ENCODE peak calls at places on chromosome 13, in six cellular contexts. Z is esophagus muscularis mucosa, V is sigmoid colon, X is transverse colon, C is stomach, W is SK-N-SH. Y is an unnamed sample.

GRCh38 chr13:112688560-112689497 is 1.0 kb upstream of the ATP11A start:
- DNase-seq in Z (no peak), V (no peak), X (peak; percentile 29), C (peak; percentile 40), W (no peak), Y (peak; percentile 40)

GRCh38 chr13:37616131-37616530 is 17.6 kb upstream of the POSTN start:
- DNase-seq in Z (no peak), V (no peak), X (no peak), C (no peak), W (no peak), Y (no peak)

GRCh38 chr13:40402931-40403412 is 263.5 kb downstream of the FOXO1 start:
- DNase-seq in Z (no peak), V (peak; percentile 68), X (no peak), C (no peak), W (no peak), Y (no peak)

GRCh38 chr13:24670927-24671326 is 9.3 kb upstream of the ATP12A start:
- DNase-seq in Z (no peak), V (no peak), X (no peak), C (no peak), W (peak; percentile 49), Y (no peak)

GRCh38 chr13:48232420-48233096 is 448 bp upstream of the ITM2B start:
- DNase-seq in Z (no peak), V (peak; percentile 72), X (peak; percentile 52), C (peak; percentile 35), W (no peak), Y (no peak)

GRCh38 chr13:43786766-43787517 is at the start of gene ENOX1:
- DNase-seq in Z (peak; percentile 92), V (peak; percentile 90), X (peak; percentile 38), C (peak; percentile 49), W (peak; percentile 92), Y (no peak)

GRCh38 chr13:59477011-59477410 is 686.7 kb downstream of the DIAPH3 start:
- DNase-seq in Z (no peak), V (no peak), X (no peak), C (no peak), W (no peak), Y (no peak)

GRCh38 chr13:41196620-41197019 is 2.3 kb upstream of the KBTBD7 start:
- DNase-seq in Z (no peak), V (no peak), X (no peak), C (no peak), W (no peak), Y (no peak)

GRCh38 chr13:25262261-25262660 is 25.0 kb downstream of the MTMR6 start:
- DNase-seq in Z (no peak), V (no peak), X (no peak), C (no peak), W (no peak), Y (no peak)

GRCh38 chr13:112879283-112879833 is 89.7 kb upstream of the MCF2L start:
- DNase-seq in Z (no peak), V (peak; percentile 33), X (no peak), C (no peak), W (no peak), Y (no peak)

GRCh38 chr13:30819136-30819875 is 84.0 kb downstream of the ALOX5AP start:
- DNase-seq in Z (no peak), V (peak; percentile 34), X (no peak), C (no peak), W (no peak), Y (no peak)

GRCh38 chr13:59391696-59392095 is 772.0 kb downstream of the DIAPH3 start:
- DNase-seq in Z (no peak), V (no peak), X (peak; percentile 49), C (peak; percentile 42), W (peak; percentile 30), Y (no peak)

GRCh38 chr13:51003642-51004041 is 94.1 kb downstream of the RNASEH2B start:
- DNase-seq in Z (peak; percentile 83), V (no peak), X (no peak), C (no peak), W (no peak), Y (no peak)

GRCh38 chr13:30618186-30618937 is 642 bp downstream of the USPL1 start:
- DNase-seq in Z (no peak), V (peak; percentile 65), X (peak; percentile 30), C (peak; percentile 27), W (no peak), Y (no peak)

GRCh38 chr13:95880346-95880745 is 172.9 kb downstream of the UGGT2 start:
- DNase-seq in Z (no peak), V (no peak), X (no peak), C (no peak), W (no peak), Y (no peak)

GRCh38 chr13:42039457-42039945 is 8.9 kb upstream of the DGKH start:
- DNase-seq in Z (no peak), V (no peak), X (no peak), C (no peak), W (peak; percentile 24), Y (peak; percentile 24)

GRCh38 chr13:40648040-40648439 is 18.4 kb downstream of the FOXO1 start:
- DNase-seq in Z (no peak), V (no peak), X (no peak), C (no peak), W (peak; percentile 33), Y (no peak)

GRCh38 chr13:23851106-23851505 is 38.1 kb downstream of the MIPEP start:
- DNase-seq in Z (no peak), V (no peak), X (no peak), C (no peak), W (no peak), Y (no peak)

GRCh38 chr13:105083986-105084385 is 1451.5 kb downstream of the EFNB2 start:
- DNase-seq in Z (no peak), V (no peak), X (no peak), C (no peak), W (peak; percentile 67), Y (no peak)

GRCh38 chr13:50732712-50733111 is 110.8 kb downstream of the DLEU7 start:
- DNase-seq in Z (no peak), V (no peak), X (no peak), C (no peak), W (peak; percentile 46), Y (no peak)

GRCh38 chr13:39282400-39282972 is 244.2 kb downstream of the NHLRC3 start:
- DNase-seq in Z (no peak), V (no peak), X (no peak), C (no peak), W (no peak), Y (no peak)

GRCh38 chr13:36344886-36345437 is 1.2 kb downstream of the SPART start:
- DNase-seq in Z (no peak), V (no peak), X (no peak), C (no peak), W (no peak), Y (no peak)

GRCh38 chr13:80342541-80343371 is 1.8 kb upstream of the SPRY2 start:
- DNase-seq in Z (peak; percentile 96), V (peak; percentile 90), X (peak; percentile 87), C (peak; percentile 89), W (peak; percentile 84), Y (peak; percentile 80)

GRCh38 chr13:109154146-109154545 is 524.7 kb downstream of the MYO16 start:
- DNase-seq in Z (no peak), V (no peak), X (no peak), C (no peak), W (no peak), Y (no peak)

GRCh38 chr13:77492982-77493381 is 42.5 kb upstream of the SCEL start:
- DNase-seq in Z (no peak), V (no peak), X (no peak), C (no peak), W (peak; percentile 26), Y (no peak)

GRCh38 chr13:46121033-46121432 is 16.2 kb upstream of the CPB2 start:
- DNase-seq in Z (no peak), V (no peak), X (no peak), C (no peak), W (no peak), Y (no peak)

GRCh38 chr13:46116653-46117502 is 12.0 kb upstream of the CPB2 start:
- DNase-seq in Z (no peak), V (no peak), X (no peak), C (no peak), W (no peak), Y (no peak)

GRCh38 chr13:46121597-46122163 is 16.8 kb upstream of the CPB2 start:
- DNase-seq in Z (no peak), V (no peak), X (no peak), C (no peak), W (no peak), Y (no peak)

GRCh38 chr13:46122304-46122703 is 17.5 kb upstream of the CPB2 start:
- DNase-seq in Z (no peak), V (no peak), X (no peak), C (no peak), W (no peak), Y (no peak)

DNA sequence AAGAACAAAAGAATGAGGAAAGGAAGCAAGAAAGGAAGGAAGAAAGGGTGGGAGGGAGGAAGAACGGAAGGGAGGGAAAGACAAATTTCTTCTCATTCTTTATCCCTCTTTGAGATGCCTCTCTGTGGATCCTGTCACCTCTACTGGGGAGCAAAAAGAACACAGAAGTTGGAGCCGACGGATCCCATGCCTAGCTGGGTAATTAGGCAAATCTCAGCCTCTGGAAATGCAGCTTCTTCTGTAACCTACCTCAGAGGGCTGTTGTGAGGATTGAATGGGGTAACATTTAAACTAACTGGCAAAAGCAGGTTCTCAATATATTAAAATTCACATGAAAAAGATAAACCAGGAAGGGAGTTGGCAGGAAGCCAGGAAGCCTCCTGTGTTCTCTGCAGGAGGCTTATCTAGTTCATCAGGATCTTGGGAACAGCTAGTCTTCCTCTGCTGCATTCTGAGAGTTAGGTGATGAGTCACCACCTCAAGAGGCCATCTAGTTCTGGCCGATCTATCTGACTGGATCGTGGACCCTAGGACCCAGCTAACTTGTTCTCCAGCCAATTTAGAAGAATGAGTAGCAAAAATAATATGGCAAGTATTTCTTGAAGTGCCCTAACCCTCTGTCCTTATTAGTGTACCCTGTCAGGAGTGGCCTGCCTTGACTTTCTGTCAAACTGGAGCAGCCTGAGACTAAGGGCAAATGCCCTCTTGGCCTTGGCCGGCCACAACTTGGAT is 15.2 kb upstream of the CPB2 start:
- DNase-seq in Z (no peak), V (no peak), X (no peak), C (no peak), W (no peak), Y (no peak)
- TF ChIP-seq EP300 in Z (no peak), V (no peak), X (no peak), C (no peak), W (no peak), Y (no peak)

DNA sequence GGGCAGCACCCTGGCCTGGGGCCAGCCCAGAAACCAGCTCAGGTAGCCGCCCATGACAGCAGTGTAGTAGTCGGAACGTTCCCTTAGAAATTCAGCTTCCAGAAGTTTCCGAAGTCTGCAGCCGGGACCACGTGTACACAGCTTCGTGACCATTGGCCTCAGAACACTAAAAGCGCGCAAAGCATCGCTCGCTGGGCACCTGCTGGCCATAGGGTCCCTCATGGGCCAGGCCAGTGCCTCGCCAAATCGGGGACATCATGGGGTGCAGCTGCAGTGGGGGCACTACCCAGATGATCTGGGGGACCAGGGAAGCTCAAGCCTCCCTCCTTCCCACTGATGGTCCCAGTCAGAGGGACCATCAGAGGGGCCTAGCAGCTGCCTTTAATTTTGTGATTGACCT is 384.5 kb downstream of the MTUS2 start:
- DNase-seq in Z (no peak), V (no peak), X (no peak), C (no peak), W (no peak), Y (no peak)
- H3K9me3 ChIP-seq in Z (peaks cover 6% of the 10 kb centered on the region), V (no peaks in the 10 kb centered on the region), X (peaks cover 2% of the 10 kb centered on the region), C (peaks cover 31% of the 10 kb centered on the region), W (no peaks in the 10 kb centered on the region), Y (peaks cover 39% of the 10 kb centered on the region)

GRCh38 chr13:99996177-99996705 is 14.7 kb downstream of the ZIC2 start:
- DNase-seq in Z (no peak), V (no peak), X (no peak), C (no peak), W (no peak), Y (no peak)
- H3K4me3 ChIP-seq in Z (no peak overlapping the region), V (no peak overlapping the region), X (no peak overlapping the region), C (no peak overlapping the region), W (no peak overlapping the region), Y (no peak overlapping the region)

GRCh38 chr13:99741979-99742378 is 229.6 kb downstream of the ZIC5 start:
- DNase-seq in Z (no peak), V (no peak), X (peak; percentile 54), C (no peak), W (no peak), Y (no peak)
- TF ChIP-seq EP300 in Z (no peak), V (no peak), X (no peak), C (no peak), W (no peak), Y (no peak)

Y was measured in tibial nerve.